ENCODE peak calls at places on chromosomes 7 and 10, in four cellular contexts. One of them, this sample, is unnamed. For H3K4me1, the result is how much of the 10 kb centered on the place peaks cover.

GRCh38 chr7:128404826-128405344 is 4.9 kb downstream of the IMPDH1 start:
- DNase-seq in H1: no peak
- DNase-seq in GM12878: no peak
- DNase-seq in HepG2: no peak
- DNase-seq in this sample: no peak

GRCh38 chr10:42596196-42596595 is 42.2 kb downstream of the ZNF33B start:
- DNase-seq in H1: no peak
- DNase-seq in GM12878: no peak
- DNase-seq in HepG2: no peak
- DNase-seq in this sample: no peak

GRCh38 chr10:43123361-43124093 is 14.7 kb upstream of the CSGALNACT2 start:
- DNase-seq in H1: peak
- DNase-seq in GM12878: no peak
- DNase-seq in HepG2: no peak
- DNase-seq in this sample: no peak

GRCh38 chr7:139623518-139623917 is 100.0 kb downstream of the CLEC2L start:
- DNase-seq in H1: no peak
- DNase-seq in GM12878: no peak
- DNase-seq in HepG2: no peak
- DNase-seq in this sample: no peak

GRCh38 chr7:37645276-37646040 is 38.1 kb upstream of the GPR141 start:
- DNase-seq in H1: no peak
- DNase-seq in GM12878: no peak
- DNase-seq in HepG2: no peak
- DNase-seq in this sample: no peak

GRCh38 chr10:15197276-15197675 is 28.8 kb upstream of the NMT2 start:
- DNase-seq in H1: no peak
- DNase-seq in GM12878: no peak
- DNase-seq in HepG2: no peak
- DNase-seq in this sample: no peak

GRCh38 chr10:26881600-26882331 is 21.0 kb upstream of the ABI1 start:
- DNase-seq in H1: no peak
- DNase-seq in GM12878: no peak
- DNase-seq in HepG2: peak
- DNase-seq in this sample: peak

GRCh38 chr10:110488124-110488681 is 9.5 kb upstream of the DUSP5 start:
- DNase-seq in H1: no peak
- DNase-seq in GM12878: no peak
- DNase-seq in HepG2: no peak
- DNase-seq in this sample: no peak

GRCh38 chr7:151439855-151440798 is at the start of gene CRYGN:
- DNase-seq in H1: peak
- DNase-seq in GM12878: no peak
- DNase-seq in HepG2: no peak
- DNase-seq in this sample: no peak

GRCh38 chr7:1236831-1237701 is 4.4 kb downstream of the UNCX start:
- DNase-seq in H1: no peak
- DNase-seq in GM12878: no peak
- DNase-seq in HepG2: no peak
- DNase-seq in this sample: no peak

GRCh38 chr7:68107256-68107655 is 1110.6 kb downstream of the TYW1 start:
- DNase-seq in H1: no peak
- DNase-seq in GM12878: no peak
- DNase-seq in HepG2: no peak
- DNase-seq in this sample: no peak

GRCh38 chr10:108877130-108877529 is 1046.2 kb downstream of the XPNPEP1 start:
- DNase-seq in H1: no peak
- DNase-seq in GM12878: no peak
- DNase-seq in HepG2: no peak
- DNase-seq in this sample: no peak

GRCh38 chr10:100876575-100877158 is 36.1 kb upstream of the SLF2 start:
- DNase-seq in H1: no peak
- DNase-seq in GM12878: no peak
- DNase-seq in HepG2: no peak
- DNase-seq in this sample: no peak

GRCh38 chr10:122044045-122044661 is 55.2 kb downstream of the TACC2 start:
- DNase-seq in H1: no peak
- DNase-seq in GM12878: no peak
- DNase-seq in HepG2: peak
- DNase-seq in this sample: no peak

GRCh38 chr7:92245487-92246362 is at the start of the genes ANKIB1 and KRIT1:
- DNase-seq in H1: peak
- DNase-seq in GM12878: peak
- DNase-seq in HepG2: peak
- DNase-seq in this sample: peak

GRCh38 chr7:88111136-88111748 is 108.6 kb downstream of the SRI start:
- DNase-seq in H1: no peak
- DNase-seq in GM12878: no peak
- DNase-seq in HepG2: peak
- DNase-seq in this sample: peak

GRCh38 chr10:131086094-131086493 is 225.4 kb downstream of the TCERG1L start:
- DNase-seq in H1: no peak
- DNase-seq in GM12878: no peak
- DNase-seq in HepG2: peak
- DNase-seq in this sample: no peak

GRCh38 chr7:5532520-5533335 is 109.1 kb upstream of the TNRC18 start:
- DNase-seq in H1: peak
- DNase-seq in GM12878: peak
- DNase-seq in HepG2: peak
- DNase-seq in this sample: no peak

GRCh38 chr7:29408841-29409243 is 154.8 kb upstream of the PRR15 start:
- DNase-seq in H1: peak
- DNase-seq in GM12878: peak
- DNase-seq in HepG2: peak
- DNase-seq in this sample: peak

GRCh38 chr10:6543431-6544005 is 36.6 kb downstream of the PRKCQ start:
- DNase-seq in H1: no peak
- DNase-seq in GM12878: no peak
- DNase-seq in HepG2: no peak
- DNase-seq in this sample: no peak

GRCh38 chr10:37741831-37742230 is 115.6 kb downstream of the ZNF248 start:
- DNase-seq in H1: no peak
- DNase-seq in GM12878: no peak
- DNase-seq in HepG2: no peak
- DNase-seq in this sample: no peak

GRCh38 chr7:76424413-76425111 is at the start of gene ZP3:
- DNase-seq in H1: no peak
- DNase-seq in GM12878: peak
- DNase-seq in HepG2: no peak
- DNase-seq in this sample: no peak

GRCh38 chr7:149473251-149473650 is 12.4 kb upstream of the ZNF777 start:
- DNase-seq in H1: no peak
- DNase-seq in GM12878: no peak
- DNase-seq in HepG2: no peak
- DNase-seq in this sample: no peak

GRCh38 chr10:235921-236320 is 100.7 kb downstream of the ZMYND11 start:
- DNase-seq in H1: no peak
- DNase-seq in GM12878: no peak
- DNase-seq in HepG2: no peak
- DNase-seq in this sample: no peak

GRCh38 chr10:132972149-132972985 is 30.0 kb upstream of the CFAP46 start:
- DNase-seq in H1: no peak
- DNase-seq in GM12878: no peak
- DNase-seq in HepG2: no peak
- DNase-seq in this sample: no peak

GRCh38 chr10:84837877-84838276 is 509.5 kb downstream of the CCSER2 start:
- DNase-seq in H1: no peak
- DNase-seq in GM12878: no peak
- DNase-seq in HepG2: no peak
- DNase-seq in this sample: no peak

GRCh38 chr7:69953319-69954067 is 355.2 kb downstream of the AUTS2 start:
- DNase-seq in H1: no peak
- DNase-seq in GM12878: no peak
- DNase-seq in HepG2: no peak
- DNase-seq in this sample: no peak

GRCh38 chr7:133869556-133869955 is 257.6 kb upstream of the LRGUK start:
- DNase-seq in H1: no peak
- DNase-seq in GM12878: no peak
- DNase-seq in HepG2: no peak
- DNase-seq in this sample: no peak

GRCh38 chr10:103663802-103664201 is 170.3 kb downstream of the NEURL1 start:
- DNase-seq in H1: no peak
- DNase-seq in GM12878: no peak
- DNase-seq in HepG2: no peak
- DNase-seq in this sample: no peak

GRCh38 chr7:151626422-151627115 is 106.9 kb upstream of the RHEB start:
- DNase-seq in H1: peak
- DNase-seq in GM12878: no peak
- DNase-seq in HepG2: peak
- DNase-seq in this sample: no peak

GRCh38 chr10:29583674-29584073 is 51.1 kb downstream of the SVIL start:
- DNase-seq in H1: no peak
- DNase-seq in GM12878: no peak
- DNase-seq in HepG2: no peak
- DNase-seq in this sample: no peak

GRCh38 chr7:12754179-12754578 is 66.7 kb downstream of the ARL4A start:
- DNase-seq in H1: no peak
- DNase-seq in GM12878: no peak
- DNase-seq in HepG2: no peak
- DNase-seq in this sample: no peak

DNA sequence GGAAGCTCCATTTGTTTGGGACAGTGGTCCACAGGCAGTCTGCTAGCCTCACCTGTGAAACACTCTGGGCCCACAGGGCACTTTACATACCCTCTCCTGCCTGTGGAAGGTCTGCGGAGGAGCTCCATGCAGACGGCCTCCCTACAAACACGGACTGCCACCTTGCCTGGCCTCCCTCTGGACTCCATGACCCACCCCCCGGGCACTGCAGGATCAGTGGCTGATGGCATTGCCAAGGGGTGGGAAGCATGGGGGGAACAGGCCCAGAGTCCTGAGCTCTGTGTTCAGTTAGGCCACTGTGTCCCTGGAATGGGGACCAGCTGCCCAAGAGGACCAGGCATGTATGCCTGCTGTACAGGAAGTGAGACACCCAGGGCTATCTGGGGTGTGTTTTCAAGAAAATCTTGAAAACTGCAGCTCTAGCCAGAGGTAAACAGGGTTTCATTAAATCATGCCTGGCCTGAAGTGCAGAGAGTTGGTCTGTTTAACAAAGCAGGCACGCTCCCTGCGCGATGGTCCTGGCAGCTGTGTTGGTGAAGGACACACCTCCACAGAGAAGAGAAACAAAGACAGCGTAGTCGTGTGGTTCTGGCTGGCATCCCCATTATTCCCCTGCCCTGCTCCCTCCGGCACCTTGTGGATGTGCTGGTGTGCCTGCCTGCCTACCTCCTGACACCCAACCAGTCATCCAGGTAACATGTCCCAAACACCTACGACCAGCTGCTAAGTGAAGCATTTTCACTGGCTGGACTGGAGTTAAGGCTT is 470.8 kb upstream of the ZMIZ1 start:
- DNase-seq in H1: no peak
- DNase-seq in GM12878: no peak
- DNase-seq in HepG2: no peak
- DNase-seq in this sample: no peak
- TF ChIP-seq SUZ12 in H1: no peak
- TF ChIP-seq SUZ12 in GM12878: no peak
- TF ChIP-seq SUZ12 in HepG2: no peak
- TF ChIP-seq SUZ12 in this sample: no peak

DNA sequence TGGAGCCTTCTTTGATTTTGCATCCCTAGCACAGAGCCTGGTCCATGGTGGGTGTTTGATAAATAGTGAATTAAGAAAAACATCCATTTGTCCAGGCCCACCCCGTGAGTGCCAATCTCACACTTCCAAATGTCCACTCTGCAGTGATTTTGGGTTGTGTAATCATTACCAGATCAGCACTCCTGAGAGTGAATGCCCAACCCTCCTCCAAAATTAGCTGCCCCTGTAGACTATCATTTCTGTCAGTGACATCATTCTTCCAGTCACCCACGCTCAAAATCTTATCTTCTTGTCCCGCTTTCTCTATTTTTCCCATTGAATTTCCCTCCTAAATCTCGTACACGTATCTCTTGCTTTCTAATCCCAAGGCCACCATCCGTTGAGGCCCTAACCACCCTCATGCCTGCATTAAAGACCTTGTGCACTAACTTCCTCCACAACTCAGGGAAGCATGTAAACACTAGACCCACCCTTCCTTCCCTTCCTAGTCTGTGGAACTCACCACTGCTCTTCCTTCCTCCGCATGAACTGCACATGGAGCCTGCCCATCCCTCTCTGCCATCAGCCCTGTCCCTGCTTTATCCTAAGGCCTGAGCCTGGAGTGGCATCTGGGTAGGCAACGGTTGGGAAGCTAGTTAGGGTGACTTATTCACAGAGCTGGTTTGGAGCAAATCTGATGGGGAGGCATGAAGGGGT is 32.8 kb downstream of the PIK3AP1 start:
- DNase-seq in H1: no peak
- DNase-seq in GM12878: no peak
- DNase-seq in HepG2: no peak
- DNase-seq in this sample: no peak
- H3K4me1 ChIP-seq in H1: under half
- H3K4me1 ChIP-seq in GM12878: under half
- H3K4me1 ChIP-seq in HepG2: under half
- H3K4me1 ChIP-seq in this sample: under half

GRCh38 chr7:43006008-43006407 is 73.8 kb downstream of the MRPL32 start:
- DNase-seq in H1: no peak
- DNase-seq in GM12878: no peak
- DNase-seq in HepG2: no peak
- DNase-seq in this sample: no peak

GRCh38 chr7:43004076-43004475 is 71.9 kb downstream of the MRPL32 start:
- DNase-seq in H1: no peak
- DNase-seq in GM12878: no peak
- DNase-seq in HepG2: no peak
- DNase-seq in this sample: no peak
- TF ChIP-seq SUZ12 in H1: no peak
- TF ChIP-seq SUZ12 in GM12878: no peak
- TF ChIP-seq SUZ12 in HepG2: no peak
- TF ChIP-seq SUZ12 in this sample: no peak

GRCh38 chr10:44992732-44993225 is 7.9 kb upstream of the ZNF22 start:
- DNase-seq in H1: no peak
- DNase-seq in GM12878: no peak
- DNase-seq in HepG2: no peak
- DNase-seq in this sample: no peak

GRCh38 chr10:44992070-44992731 is 8.5 kb upstream of the ZNF22 start:
- DNase-seq in H1: no peak
- DNase-seq in GM12878: no peak
- DNase-seq in HepG2: no peak
- DNase-seq in this sample: no peak

GRCh38 chr10:44990302-44990655 is 10.4 kb upstream of the ZNF22 start:
- DNase-seq in H1: peak
- DNase-seq in GM12878: no peak
- DNase-seq in HepG2: peak
- DNase-seq in this sample: no peak

GRCh38 chr10:44990965-44991364 is 9.8 kb upstream of the ZNF22 start:
- DNase-seq in H1: no peak
- DNase-seq in GM12878: no peak
- DNase-seq in HepG2: no peak
- DNase-seq in this sample: no peak

DNA sequence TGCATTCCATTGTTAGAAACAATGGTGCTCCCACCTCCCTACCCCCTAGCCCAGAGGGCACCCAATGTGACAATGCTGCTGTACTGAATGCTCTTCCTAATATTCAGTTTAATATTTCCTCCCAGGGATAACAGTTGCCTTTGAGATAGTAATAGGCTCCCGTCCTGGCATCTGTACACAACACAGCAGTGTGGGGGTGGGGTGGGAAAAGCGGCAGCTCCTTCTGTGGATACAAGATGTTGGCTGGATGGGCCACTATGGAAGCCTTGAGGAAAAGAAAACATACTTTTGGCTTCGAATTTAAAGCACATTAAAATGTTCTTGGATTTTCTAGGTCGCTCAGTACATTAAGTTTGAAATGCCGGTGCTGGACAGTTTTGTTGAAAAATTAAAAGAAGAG is 9.2 kb upstream of the ZNF22 start:
- DNase-seq in H1: no peak
- DNase-seq in GM12878: no peak
- DNase-seq in HepG2: no peak
- DNase-seq in this sample: no peak
- H3K4me1 ChIP-seq in H1: under half
- H3K4me1 ChIP-seq in GM12878: under half
- H3K4me1 ChIP-seq in HepG2: half or more
- H3K4me1 ChIP-seq in this sample: under half